ENCODE peak calls at places on chromosomes 4 and X, in nine cellular contexts. Q, R, K, N, S, I, E, F and D are unnamed samples.

GRCh38 chrX:107610667-107611066 is 17.6 kb upstream of the PRPS1 start:
- DNase-seq in F (no peak), E (no peak), S (no peak), Q (no peak), R (no peak), K (no peak), I (no peak), N (peak; percentile 12), D (no peak)

GRCh38 chrX:109732319-109732779 is 708 bp downstream of the ACSL4 start:
- DNase-seq in K (peak; percentile 8), S (no peak), R (no peak), Q (peak; percentile 15), N (no peak), I (peak; percentile 20), E (no peak), F (peak; percentile 56), D (no peak)

GRCh38 chr4:139869810-139870209 is 204.2 kb downstream of the MGST2 start:
- DNase-seq in K (no peak), F (no peak), Q (no peak), R (no peak), E (no peak), N (no peak), S (no peak), I (no peak), D (no peak)

GRCh38 chr4:168815373-168816345 is 194.4 kb downstream of the CBR4 start:
- DNase-seq in E (no peak), F (no peak), I (no peak), K (no peak), R (no peak), S (no peak), N (no peak), Q (no peak), D (no peak)

GRCh38 chrX:110182362-110182761 is 135.5 kb downstream of the AMMECR1 start:
- DNase-seq in N (no peak), S (no peak), Q (peak; percentile 6), R (no peak), F (no peak), E (no peak), I (no peak), K (no peak), D (no peak)

GRCh38 chr4:78379991-78380739 is 171.4 kb upstream of the ANXA3 start:
- DNase-seq in F (peak; percentile 46), N (no peak), R (no peak), E (no peak), Q (no peak), K (no peak), I (no peak), S (no peak), D (no peak)

GRCh38 chr4:55184600-55185523 is 59.5 kb upstream of the KDR start:
- DNase-seq in Q (peak; percentile 23), E (no peak), R (peak; percentile 52), K (no peak), F (peak; percentile 64), S (no peak), N (no peak), I (peak; percentile 43), D (peak; percentile 35)

GRCh38 chrX:39497717-39498265 is 600.0 kb downstream of the BCOR start:
- DNase-seq in R (no peak), Q (no peak), N (peak; percentile 10), F (no peak), K (peak; percentile 29), E (no peak), S (no peak), I (no peak), D (no peak)

GRCh38 chrX:150514462-150514861 is 54.0 kb upstream of the MTM1 start:
- DNase-seq in R (no peak), S (no peak), N (no peak), K (no peak), E (no peak), F (no peak), Q (no peak), I (no peak), D (no peak)

GRCh38 chrX:13764284-13764683 is 29.7 kb downstream of the OFD1 start:
- DNase-seq in K (no peak), R (no peak), F (no peak), E (peak; percentile 68), N (no peak), I (no peak), S (no peak), Q (no peak), D (no peak)

GRCh38 chrX:56978172-56978571 is 17.2 kb downstream of the SPIN3 start:
- DNase-seq in N (peak; percentile 20), S (no peak), I (peak; percentile 59), Q (peak; percentile 25), E (peak; percentile 45), K (peak; percentile 16), F (peak; percentile 31), R (peak; percentile 14), D (no peak)

GRCh38 chr4:81850701-81851100 is 379.0 kb upstream of the RASGEF1B start:
- DNase-seq in F (no peak), N (no peak), S (no peak), K (no peak), Q (no peak), R (no peak), E (no peak), I (no peak), D (no peak)

GRCh38 chrX:22748093-22748999 is 251.4 kb upstream of the DDX53 start:
- DNase-seq in S (peak; percentile 18), R (peak; percentile 27), I (peak; percentile 43), N (peak; percentile 24), F (peak; percentile 32), Q (peak; percentile 26), K (peak; percentile 9), E (peak; percentile 19), D (no peak)

GRCh38 chr4:144757969-144758368 is 112.0 kb downstream of the HHIP start:
- DNase-seq in R (no peak), I (no peak), Q (no peak), E (no peak), F (no peak), K (no peak), N (no peak), S (no peak), D (no peak)

GRCh38 chr4:110751991-110752390 is 129.1 kb upstream of the PITX2 start:
- DNase-seq in R (no peak), S (no peak), I (no peak), Q (no peak), N (no peak), F (no peak), K (no peak), E (no peak), D (no peak)

GRCh38 chrX:118345045-118345400 is 883 bp upstream of the WDR44 start:
- DNase-seq in Q (no peak), K (no peak), N (no peak), F (no peak), E (no peak), R (no peak), I (no peak), S (no peak), D (no peak)